ENCODE peak calls at places on chromosomes 3 and 15, in four cellular contexts. One of them, this sample, is unnamed.

GRCh38 chr15:60119101-60119500 is 115.0 kb downstream of the FOXB1 start:
- DNase-seq in SK-N-DZ: no peak
- DNase-seq in activated naive CD8-positive, alpha-beta T cell treated with anti-CD3 and anti-CD28 coated beads, Interleukin-2, amount 50 U/mL, for 24 hours: no peak
- DNase-seq in HT-29: no peak
- DNase-seq in this sample: no peak

GRCh38 chr3:98732239-98733054 is 30.7 kb upstream of the ST3GAL6 start:
- DNase-seq in SK-N-DZ: peak
- DNase-seq in activated naive CD8-positive, alpha-beta T cell treated with anti-CD3 and anti-CD28 coated beads, Interleukin-2, amount 50 U/mL, for 24 hours: peak
- DNase-seq in HT-29: no peak
- DNase-seq in this sample: peak

GRCh38 chr3:45911496-45912226 is 25.3 kb downstream of the CCR9 start:
- DNase-seq in SK-N-DZ: no peak
- DNase-seq in activated naive CD8-positive, alpha-beta T cell treated with anti-CD3 and anti-CD28 coated beads, Interleukin-2, amount 50 U/mL, for 24 hours: no peak
- DNase-seq in HT-29: no peak
- DNase-seq in this sample: no peak

GRCh38 chr3:188183452-188183851 is 29.5 kb downstream of the LPP start:
- DNase-seq in SK-N-DZ: no peak
- DNase-seq in activated naive CD8-positive, alpha-beta T cell treated with anti-CD3 and anti-CD28 coated beads, Interleukin-2, amount 50 U/mL, for 24 hours: no peak
- DNase-seq in HT-29: no peak
- DNase-seq in this sample: no peak

GRCh38 chr15:62896380-62896866 is 146.1 kb upstream of the TPM1 start:
- DNase-seq in SK-N-DZ: no peak
- DNase-seq in activated naive CD8-positive, alpha-beta T cell treated with anti-CD3 and anti-CD28 coated beads, Interleukin-2, amount 50 U/mL, for 24 hours: no peak
- DNase-seq in HT-29: no peak
- DNase-seq in this sample: no peak

GRCh38 chr3:82973810-82974209 is 1212.4 kb upstream of the GBE1 start:
- DNase-seq in SK-N-DZ: no peak
- DNase-seq in activated naive CD8-positive, alpha-beta T cell treated with anti-CD3 and anti-CD28 coated beads, Interleukin-2, amount 50 U/mL, for 24 hours: no peak
- DNase-seq in HT-29: no peak
- DNase-seq in this sample: no peak

GRCh38 chr3:187714404-187714979 is 12.1 kb upstream of the RTP2 start:
- DNase-seq in SK-N-DZ: peak
- DNase-seq in activated naive CD8-positive, alpha-beta T cell treated with anti-CD3 and anti-CD28 coated beads, Interleukin-2, amount 50 U/mL, for 24 hours: peak
- DNase-seq in HT-29: peak
- DNase-seq in this sample: peak

GRCh38 chr15:55530861-55531313 is 22.9 kb upstream of the DNAAF4 start:
- DNase-seq in SK-N-DZ: peak
- DNase-seq in activated naive CD8-positive, alpha-beta T cell treated with anti-CD3 and anti-CD28 coated beads, Interleukin-2, amount 50 U/mL, for 24 hours: no peak
- DNase-seq in HT-29: no peak
- DNase-seq in this sample: no peak

GRCh38 chr3:82938821-82939328 is 1177.4 kb upstream of the GBE1 start:
- DNase-seq in SK-N-DZ: no peak
- DNase-seq in activated naive CD8-positive, alpha-beta T cell treated with anti-CD3 and anti-CD28 coated beads, Interleukin-2, amount 50 U/mL, for 24 hours: no peak
- DNase-seq in HT-29: no peak
- DNase-seq in this sample: no peak

GRCh38 chr3:138509586-138509985 is 75.2 kb downstream of the ESYT3 start:
- DNase-seq in SK-N-DZ: no peak
- DNase-seq in activated naive CD8-positive, alpha-beta T cell treated with anti-CD3 and anti-CD28 coated beads, Interleukin-2, amount 50 U/mL, for 24 hours: no peak
- DNase-seq in HT-29: no peak
- DNase-seq in this sample: no peak

GRCh38 chr3:14123308-14124222 is 1.1 kb downstream of the CHCHD4 start:
- DNase-seq in SK-N-DZ: no peak
- DNase-seq in activated naive CD8-positive, alpha-beta T cell treated with anti-CD3 and anti-CD28 coated beads, Interleukin-2, amount 50 U/mL, for 24 hours: no peak
- DNase-seq in HT-29: no peak
- DNase-seq in this sample: no peak

GRCh38 chr15:40192942-40193341 is 32.1 kb downstream of the BUB1B start:
- DNase-seq in SK-N-DZ: no peak
- DNase-seq in activated naive CD8-positive, alpha-beta T cell treated with anti-CD3 and anti-CD28 coated beads, Interleukin-2, amount 50 U/mL, for 24 hours: no peak
- DNase-seq in HT-29: no peak
- DNase-seq in this sample: no peak